ENCODE peak calls at places on chromosomes 4 and X, in nine cellular contexts. D is OCI-LY7; R is BE2C; A is foreskin fibroblast; Y is CD8-positive, alpha-beta T cell; V is upper lobe of left lung; S is astrocyte of the spinal cord; X is CD4-positive, alpha-beta T cell; T is AG10803. F is an unnamed sample.

GRCh38 chr4:66266035-66266434 is 595.7 kb upstream of the EPHA5 start:
- DNase-seq in D (no peak), R (peak; percentile 24), A (no peak), Y (no peak), V (no peak), S (no peak), X (no peak), T (no peak), F (peak; percentile 22)

GRCh38 chrX:136496359-136496767 is 1.0 kb upstream of the HTATSF1 start:
- DNase-seq in D (peak; percentile 1), R (no peak), A (no peak), Y (no peak), V (no peak), S (no peak), X (no peak), T (no peak), F (no peak)

GRCh38 chr4:126354784-126355183 is 1040.0 kb downstream of the FAT4 start:
- DNase-seq in D (no peak), R (no peak), A (peak; percentile 34), Y (no peak), V (no peak), S (no peak), X (no peak), T (no peak), F (no peak)

GRCh38 chrX:6021316-6022091 is 207.2 kb downstream of the NLGN4X start:
- DNase-seq in D (peak; percentile 35), R (peak; percentile 6), A (peak; percentile 53), Y (no peak), V (no peak), S (peak; percentile 44), X (no peak), T (peak; percentile 0), F (peak; percentile 67)

GRCh38 chrX:10450229-10450958 is 170.0 kb downstream of the MID1 start:
- DNase-seq in D (no peak), R (no peak), A (peak; percentile 70), Y (no peak), V (no peak), S (peak; percentile 75), X (no peak), T (peak; percentile 87), F (no peak)

GRCh38 chrX:826448-826847 is 195.9 kb downstream of the SHOX start:
- DNase-seq in D (no peak), R (no peak), A (peak; percentile 22), Y (no peak), V (no peak), S (peak; percentile 19), X (no peak), T (no peak), F (no peak)

GRCh38 chrX:153870288-153870690 is 15.7 kb downstream of the L1CAM start:
- DNase-seq in D (no peak), R (no peak), A (no peak), Y (no peak), V (no peak), S (no peak), X (no peak), T (no peak), F (no peak)

GRCh38 chrX:14817559-14817958 is 55.3 kb downstream of the FANCB start:
- DNase-seq in D (no peak), R (no peak), A (no peak), Y (no peak), V (no peak), S (no peak), X (no peak), T (peak; percentile 17), F (no peak)

GRCh38 chrX:67408423-67409079 is 135.3 kb upstream of the AR start:
- DNase-seq in D (no peak), R (no peak), A (no peak), Y (no peak), V (peak; percentile 40), S (no peak), X (no peak), T (no peak), F (no peak)

GRCh38 chrX:153828723-153829548 is 1.4 kb downstream of the PDZD4 start:
- DNase-seq in D (no peak), R (peak; percentile 38), A (no peak), Y (no peak), V (peak; percentile 34), S (no peak), X (no peak), T (peak; percentile 1), F (peak; percentile 44)

GRCh38 chrX:153708415-153708814 is 15.8 kb downstream of the BCAP31 start:
- DNase-seq in D (peak; percentile 31), R (peak; percentile 84), A (peak; percentile 86), Y (peak; percentile 34), V (peak; percentile 74), S (peak; percentile 77), X (no peak), T (peak; percentile 65), F (peak; percentile 70)

GRCh38 chr4:106238819-106239420 is 77.1 kb downstream of the TBCK start:
- DNase-seq in D (peak; percentile 38), R (peak; percentile 21), A (peak; percentile 50), Y (no peak), V (no peak), S (peak; percentile 49), X (no peak), T (peak; percentile 56), F (peak; percentile 24)

GRCh38 chrX:12819231-12819630 is 28.0 kb downstream of the PRPS2 start:
- DNase-seq in D (no peak), R (no peak), A (peak; percentile 8), Y (no peak), V (no peak), S (no peak), X (no peak), T (peak; percentile 6), F (no peak)

GRCh38 chrX:140918398-140919043 is 83.9 kb upstream of the SPANXB1 start:
- DNase-seq in D (peak; percentile 71), R (peak; percentile 37), A (peak; percentile 38), Y (no peak), V (no peak), S (peak; percentile 73), X (no peak), T (peak; percentile 59), F (peak; percentile 34)

GRCh38 chr4:608236-608635 is 17.1 kb upstream of the PDE6B start:
- DNase-seq in D (no peak), R (no peak), A (no peak), Y (no peak), V (no peak), S (no peak), X (no peak), T (no peak), F (no peak)

GRCh38 chr4:112381996-112382692 is 85.0 kb downstream of the ALPK1 start:
- DNase-seq in D (no peak), R (no peak), A (no peak), Y (no peak), V (no peak), S (no peak), X (no peak), T (no peak), F (no peak)

GRCh38 chrX:133983974-133984578 is 1.3 kb downstream of the GPC3 start:
- DNase-seq in D (no peak), R (no peak), A (peak; percentile 3), Y (no peak), V (peak; percentile 52), S (no peak), X (no peak), T (no peak), F (peak; percentile 56)

GRCh38 chrX:133980406-133980805 is 5.0 kb downstream of the GPC3 start:
- DNase-seq in D (no peak), R (no peak), A (peak; percentile 47), Y (no peak), V (no peak), S (no peak), X (no peak), T (peak; percentile 25), F (no peak)

GRCh38 chrX:133980832-133981588 is 4.4 kb downstream of the GPC3 start:
- DNase-seq in D (no peak), R (no peak), A (peak; percentile 1), Y (no peak), V (no peak), S (no peak), X (no peak), T (no peak), F (no peak)

GRCh38 chrX:133983243-133983973 is 2.0 kb downstream of the GPC3 start:
- DNase-seq in D (no peak), R (no peak), A (no peak), Y (no peak), V (no peak), S (no peak), X (no peak), T (no peak), F (no peak)

DNA sequence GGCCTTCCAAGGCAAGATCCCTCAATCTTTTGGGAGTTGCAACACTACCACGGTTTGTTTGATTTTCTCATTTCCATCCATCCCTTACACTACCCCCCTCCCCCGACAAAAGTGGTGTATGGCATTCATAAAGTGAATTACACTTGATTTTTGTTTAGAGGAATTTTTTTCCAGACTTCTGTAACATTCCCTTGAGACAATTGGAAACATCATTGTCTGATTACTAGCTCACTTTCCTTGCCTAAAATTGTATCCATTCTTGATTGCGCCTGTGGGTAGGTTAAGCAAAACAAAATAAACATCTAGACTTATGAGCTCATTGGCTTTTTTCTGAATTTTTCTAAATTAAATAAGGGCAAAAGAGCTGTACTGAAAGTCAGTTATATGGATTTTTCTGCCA is 3.5 kb downstream of the GPC3 start:
- DNase-seq in D (no peak), R (no peak), A (peak; percentile 1), Y (no peak), V (no peak), S (no peak), X (no peak), T (no peak), F (no peak)
- TF ChIP-seq CTCF in D (no peak), R (no peak), A (no peak), Y (no peak), V (no peak), S (no peak), X (no peak), T (no peak), F (no peak)

GRCh38 chr4:136687118-136687517 is 845.2 kb downstream of the PCDH18 start:
- DNase-seq in D (no peak), R (peak; percentile 19), A (no peak), Y (no peak), V (no peak), S (no peak), X (no peak), T (no peak), F (no peak)
- TF ChIP-seq CTCF in D (no peak), R (peak; percentile 51), A (no peak), Y (no peak), V (no peak), S (peak; percentile 9), X (no peak), T (no peak), F (no peak)

GRCh38 chrX:93538575-93538974 is 134.8 kb downstream of the NAP1L3 start:
- DNase-seq in D (no peak), R (no peak), A (no peak), Y (no peak), V (no peak), S (no peak), X (no peak), T (no peak), F (no peak)
- TF ChIP-seq CTCF in D (peak; percentile 64), R (no peak), A (no peak), Y (no peak), V (no peak), S (no peak), X (no peak), T (no peak), F (peak; percentile 64)

DNA sequence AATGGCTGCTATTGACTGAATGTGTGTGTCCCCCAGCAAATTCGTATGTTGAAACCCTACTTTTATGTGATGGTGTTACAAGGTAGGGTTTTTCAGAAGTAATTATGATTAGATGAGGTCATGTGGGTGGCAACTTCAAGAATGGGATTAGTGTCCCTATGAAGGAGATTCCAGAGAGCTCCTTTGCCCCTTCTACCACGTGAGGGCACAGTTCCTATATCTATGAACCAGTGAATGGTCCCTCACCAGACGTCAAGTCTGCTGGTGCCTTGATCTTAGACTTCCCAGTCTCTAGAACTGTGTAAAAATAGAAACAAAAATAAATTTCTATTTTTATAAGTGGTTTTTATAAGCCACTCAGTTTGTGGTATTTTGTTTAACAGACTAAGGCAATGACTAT is 1137.6 kb upstream of the IGFBP7 start:
- DNase-seq in D (peak; percentile 1), R (no peak), A (no peak), Y (no peak), V (no peak), S (no peak), X (no peak), T (no peak), F (no peak)
- TF ChIP-seq CTCF in D (peak; percentile 26), R (peak; percentile 15), A (no peak), Y (no peak), V (no peak), S (no peak), X (no peak), T (no peak), F (no peak)

F was measured in nephron progenitor cell.